ENCODE peak calls at places on chromosome 9, in six cellular contexts. E is heart left ventricle, N is fibroblast of pulmonary artery, B is astrocyte of the cerebellum, Y is lower leg skin, C is cardiac fibroblast. W is an unnamed sample.

GRCh38 chr9:129910628-129911567 is 75.6 kb downstream of the USP20 start:
- DNase-seq in E (no peak), N (peak), B (peak), Y (no peak), C (peak), W (peak)

GRCh38 chr9:88976186-88976887 is 14.9 kb upstream of the S1PR3 start:
- DNase-seq in E (peak), N (no peak), B (no peak), Y (no peak), C (no peak), W (no peak)

GRCh38 chr9:114434878-114435311 is 47.1 kb upstream of the AKNA start:
- DNase-seq in E (no peak), N (peak), B (peak), Y (no peak), C (peak), W (no peak)

GRCh38 chr9:74147906-74148305 is 349.2 kb upstream of the RORB start:
- DNase-seq in E (no peak), N (no peak), B (peak), Y (no peak), C (no peak), W (no peak)

GRCh38 chr9:95880011-95880690 is 4.7 kb downstream of the ERCC6L2 start:
- DNase-seq in E (no peak), N (peak), B (peak), Y (no peak), C (peak), W (no peak)

GRCh38 chr9:16824545-16825041 is 45.9 kb downstream of the BNC2 start:
- DNase-seq in E (no peak), N (peak), B (no peak), Y (peak), C (peak), W (no peak)

GRCh38 chr9:123322771-123323481 is 33.1 kb upstream of the CRB2 start:
- DNase-seq in E (no peak), N (no peak), B (no peak), Y (no peak), C (no peak), W (no peak)

GRCh38 chr9:36007309-36007708 is 29.4 kb upstream of the RECK start:
- DNase-seq in E (no peak), N (no peak), B (no peak), Y (no peak), C (no peak), W (no peak)

GRCh38 chr9:130672933-130673615 is 8.7 kb downstream of the PRDM12 start:
- DNase-seq in E (no peak), N (no peak), B (no peak), Y (no peak), C (no peak), W (no peak)

GRCh38 chr9:136438548-136438908 is 1.1 kb downstream of the INPP5E start:
- DNase-seq in E (no peak), N (no peak), B (no peak), Y (no peak), C (no peak), W (no peak)

GRCh38 chr9:21255538-21256212 is 15.9 kb upstream of the IFNA14 start:
- DNase-seq in E (no peak), N (no peak), B (no peak), Y (no peak), C (no peak), W (no peak)

GRCh38 chr9:2053883-2054845 is 39.0 kb downstream of the SMARCA2 start:
- DNase-seq in E (no peak), N (peak), B (peak), Y (peak), C (peak), W (peak)

GRCh38 chr9:97906236-97906831 is 16.0 kb downstream of the TRMO start:
- DNase-seq in E (peak), N (no peak), B (no peak), Y (no peak), C (peak), W (no peak)

GRCh38 chr9:110266786-110267185 is 10.5 kb upstream of the TXN start:
- DNase-seq in E (no peak), N (no peak), B (no peak), Y (no peak), C (no peak), W (no peak)

GRCh38 chr9:123395276-123396006 is 39.4 kb downstream of the CRB2 start:
- DNase-seq in E (no peak), N (no peak), B (no peak), Y (no peak), C (no peak), W (no peak)

GRCh38 chr9:69028754-69029153 is 6.8 kb upstream of the FXN start:
- DNase-seq in E (no peak), N (no peak), B (no peak), Y (no peak), C (no peak), W (no peak)

GRCh38 chr9:79572891-79573696 is 1.3 kb downstream of the TLE4 start:
- DNase-seq in E (peak), N (no peak), B (no peak), Y (peak), C (peak), W (no peak)

GRCh38 chr9:113350937-113351336 is 1.6 kb downstream of the BSPRY start:
- DNase-seq in E (no peak), N (no peak), B (no peak), Y (no peak), C (no peak), W (no peak)

GRCh38 chr9:31839273-31839672 is 545.2 kb upstream of the ACO1 start:
- DNase-seq in E (no peak), N (peak), B (peak), Y (no peak), C (no peak), W (no peak)

GRCh38 chr9:95834281-95834907 is 41.1 kb upstream of the ERCC6L2 start:
- DNase-seq in E (no peak), N (peak), B (peak), Y (no peak), C (peak), W (no peak)

GRCh38 chr9:5566054-5566618 is 55.8 kb downstream of the PDCD1LG2 start:
- DNase-seq in E (no peak), N (no peak), B (no peak), Y (peak), C (no peak), W (peak)

GRCh38 chr9:79193001-79193400 is 378.8 kb upstream of the TLE4 start:
- DNase-seq in E (no peak), N (peak), B (peak), Y (no peak), C (peak), W (no peak)

GRCh38 chr9:34988218-34989055 is 1.1 kb upstream of the DNAJB5 start:
- DNase-seq in E (peak), N (no peak), B (no peak), Y (no peak), C (no peak), W (no peak)

GRCh38 chr9:4704129-4704528 is 24.8 kb downstream of the CDC37L1 start:
- DNase-seq in E (no peak), N (no peak), B (no peak), Y (no peak), C (no peak), W (no peak)

GRCh38 chr9:36036253-36036779 is 397 bp upstream of the RECK start:
- DNase-seq in E (no peak), N (no peak), B (no peak), Y (no peak), C (no peak), W (no peak)

GRCh38 chr9:136345281-136346156 is 18.0 kb downstream of the DNLZ start:
- DNase-seq in E (peak), N (peak), B (no peak), Y (no peak), C (peak), W (no peak)

GRCh38 chr9:20985851-20986600 is 45.4 kb downstream of the HACD4 start:
- DNase-seq in E (no peak), N (no peak), B (no peak), Y (no peak), C (no peak), W (no peak)

GRCh38 chr9:3181049-3181953 is 337.4 kb upstream of the PUM3 start:
- DNase-seq in E (no peak), N (peak), B (peak), Y (no peak), C (no peak), W (no peak)

GRCh38 chr9:108775901-108776306 is 79.9 kb downstream of the ACTL7B start:
- DNase-seq in E (no peak), N (no peak), B (no peak), Y (no peak), C (peak), W (no peak)

GRCh38 chr9:115615821-115616665 is 498.1 kb upstream of the TNC start:
- DNase-seq in E (no peak), N (peak), B (peak), Y (no peak), C (peak), W (peak)

GRCh38 chr9:109411818-109412352 is 86.2 kb downstream of the PTPN3 start:
- DNase-seq in E (no peak), N (peak), B (peak), Y (no peak), C (peak), W (no peak)

GRCh38 chr9:87528969-87529368 is 31.3 kb downstream of the DAPK1 start:
- DNase-seq in E (no peak), N (no peak), B (no peak), Y (no peak), C (no peak), W (no peak)

GRCh38 chr9:121568101-121568460 is 68.4 kb upstream of the GGTA1 start:
- DNase-seq in E (peak), N (no peak), B (no peak), Y (no peak), C (no peak), W (no peak)

GRCh38 chr9:121566401-121567141 is 66.9 kb upstream of the GGTA1 start:
- DNase-seq in E (peak), N (peak), B (no peak), Y (no peak), C (peak), W (no peak)

GRCh38 chr9:121569266-121569648 is 69.6 kb upstream of the GGTA1 start:
- DNase-seq in E (no peak), N (no peak), B (no peak), Y (no peak), C (no peak), W (no peak)

GRCh38 chr9:121568541-121569265 is 69.1 kb upstream of the GGTA1 start:
- DNase-seq in E (peak), N (peak), B (no peak), Y (no peak), C (no peak), W (no peak)

GRCh38 chr9:121567142-121568100 is 67.8 kb upstream of the GGTA1 start:
- DNase-seq in E (no peak), N (peak), B (no peak), Y (no peak), C (no peak), W (no peak)
- H3K4me3 ChIP-seq in E (peak), N (peak), B (peak), Y (no peak), C (peak), W (no peak)

GRCh38 chr9:38066907-38067610 is 2.0 kb downstream of the SHB start:
- DNase-seq in E (peak), N (peak), B (no peak), Y (peak), C (peak), W (no peak)

GRCh38 chr9:38068616-38068865 is 486 bp downstream of the SHB start:
- DNase-seq in E (no peak), N (peak), B (no peak), Y (no peak), C (peak), W (no peak)

GRCh38 chr9:38067892-38068615 is 973 bp downstream of the SHB start:
- DNase-seq in E (no peak), N (no peak), B (no peak), Y (no peak), C (no peak), W (no peak)

GRCh38 chr9:38067611-38067891 is 1.5 kb downstream of the SHB start:
- DNase-seq in E (peak), N (no peak), B (no peak), Y (no peak), C (no peak), W (no peak)

GRCh38 chr9:38068866-38069628 is at the start of gene SHB:
- DNase-seq in E (peak), N (peak), B (no peak), Y (peak), C (peak), W (no peak)
- TF ChIP-seq CTCF in E (peak), N (no peak), B (no peak), Y (no peak), C (no peak), W (no peak)

DNA sequence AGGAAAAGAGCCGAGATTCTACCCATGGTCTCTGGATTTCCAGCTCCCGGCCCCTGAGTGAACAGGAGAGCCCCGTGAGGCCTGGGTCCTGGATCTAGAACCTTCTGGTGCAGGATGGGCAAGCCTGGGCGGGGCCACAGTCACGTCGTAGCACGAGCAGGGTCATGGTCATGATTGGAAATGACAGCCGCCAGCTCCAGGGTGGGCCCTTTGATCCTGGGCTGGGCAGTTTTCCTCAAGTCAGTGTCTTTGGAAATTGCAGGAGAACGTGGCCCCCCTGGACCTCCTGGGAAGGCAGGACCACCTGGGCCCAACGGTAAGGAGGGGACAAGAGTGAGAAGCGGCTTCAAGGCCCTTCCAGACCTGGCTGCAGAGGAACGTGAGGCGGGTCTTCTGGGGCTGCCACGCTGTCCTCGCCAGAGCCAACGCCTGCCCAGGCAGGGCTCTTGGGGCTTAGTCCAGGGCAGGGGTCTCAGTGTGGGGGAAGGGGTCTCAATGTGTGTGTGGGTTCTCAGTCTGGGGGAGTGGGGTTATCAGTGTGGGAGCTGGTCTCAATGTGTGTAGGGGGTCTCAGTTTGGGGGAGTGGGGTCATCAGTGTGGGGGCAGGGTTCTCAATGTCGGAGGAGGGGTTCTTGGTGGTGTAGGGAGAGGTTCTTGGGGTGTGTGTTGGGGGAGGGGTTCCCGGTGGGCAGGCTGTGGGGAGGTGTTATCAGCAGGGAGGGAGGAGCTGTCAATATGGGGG is 2.6 kb downstream of the FCN2 start:
- DNase-seq in E (no peak), N (no peak), B (no peak), Y (no peak), C (no peak), W (no peak)
- H3K4me3 ChIP-seq in E (no peak), N (no peak), B (no peak), Y (no peak), C (no peak), W (no peak)

DNA sequence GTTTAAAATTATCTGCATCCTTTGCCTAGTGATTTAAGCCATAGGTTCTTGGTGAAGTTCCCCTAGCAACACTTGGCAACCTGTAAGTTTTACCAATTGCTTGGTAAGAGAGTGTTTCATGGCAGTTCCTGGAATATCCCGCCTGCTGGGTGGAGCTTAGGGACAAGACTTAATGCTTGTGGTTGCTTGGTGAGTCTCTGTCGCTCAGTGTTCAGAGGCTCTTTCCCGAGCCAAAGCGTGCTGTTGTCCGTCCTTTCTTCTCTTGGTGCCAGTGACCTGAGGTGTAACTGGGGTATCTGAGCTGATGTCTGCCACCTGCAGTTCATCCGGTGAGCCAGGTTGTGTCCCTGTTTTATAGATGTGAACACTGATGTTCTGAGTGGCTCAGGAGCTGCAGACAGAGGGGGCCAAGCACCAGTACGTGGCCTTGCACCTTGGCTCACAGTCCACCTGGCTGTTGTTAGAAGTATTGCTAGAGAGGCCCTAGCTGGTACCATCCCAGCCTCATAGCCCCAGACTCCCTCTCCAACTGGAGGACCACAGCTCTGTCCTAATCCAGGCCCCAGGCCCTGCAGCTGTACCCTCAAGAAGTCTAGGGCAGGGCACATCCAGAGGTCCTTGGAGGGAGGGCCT is 16.1 kb downstream of the PHF2 start:
- DNase-seq in E (no peak), N (no peak), B (no peak), Y (no peak), C (peak), W (no peak)
- TF ChIP-seq CTCF in E (no peak), N (peak), B (peak), Y (no peak), C (peak), W (peak)

DNA sequence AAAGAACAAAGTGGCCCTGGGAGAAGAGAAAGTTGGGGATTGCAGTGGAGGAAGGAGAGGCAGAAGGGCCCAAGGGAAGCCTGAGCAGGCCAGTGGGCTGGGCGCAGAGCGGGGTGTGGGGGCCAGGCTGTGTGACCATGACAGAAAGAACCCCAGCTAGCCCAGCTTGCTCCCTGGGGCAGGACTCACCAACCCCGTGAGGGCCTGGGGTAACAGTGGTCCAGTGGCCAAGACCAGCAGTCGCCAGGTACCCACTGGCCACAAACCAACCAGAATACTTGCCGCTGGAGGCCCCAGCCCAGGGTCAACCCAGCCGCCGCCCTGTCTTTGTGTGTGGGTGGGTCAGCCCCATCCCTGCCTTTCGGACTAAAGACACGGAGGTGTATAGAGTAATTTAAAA is 146.5 kb downstream of the CACNA1B start:
- DNase-seq in E (no peak), N (no peak), B (no peak), Y (no peak), C (no peak), W (no peak)
- H3K4me3 ChIP-seq in E (no peak), N (no peak), B (no peak), Y (no peak), C (no peak), W (no peak)

DNA sequence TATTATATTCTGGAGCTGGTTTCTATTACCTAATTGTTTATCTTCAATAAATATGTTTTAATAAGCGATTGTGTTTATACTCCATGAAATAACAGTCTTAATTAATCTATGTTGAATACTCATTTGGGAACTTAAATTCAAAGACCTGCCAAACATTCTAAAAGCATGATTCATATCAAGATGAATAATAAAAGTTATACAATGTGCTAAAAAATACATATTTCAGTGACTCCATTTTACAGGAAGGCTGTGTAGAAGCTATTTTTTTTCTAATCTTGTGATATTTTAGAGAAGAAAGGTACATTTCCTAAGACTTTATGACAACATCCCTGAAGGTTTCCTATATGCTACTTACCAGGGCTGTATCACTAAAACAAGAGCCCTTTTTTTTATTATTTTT is 417.9 kb downstream of the NFIB start:
- DNase-seq in E (no peak), N (peak), B (no peak), Y (no peak), C (no peak), W (no peak)
- TF ChIP-seq CTCF in E (no peak), N (no peak), B (no peak), Y (no peak), C (no peak), W (no peak)

DNA sequence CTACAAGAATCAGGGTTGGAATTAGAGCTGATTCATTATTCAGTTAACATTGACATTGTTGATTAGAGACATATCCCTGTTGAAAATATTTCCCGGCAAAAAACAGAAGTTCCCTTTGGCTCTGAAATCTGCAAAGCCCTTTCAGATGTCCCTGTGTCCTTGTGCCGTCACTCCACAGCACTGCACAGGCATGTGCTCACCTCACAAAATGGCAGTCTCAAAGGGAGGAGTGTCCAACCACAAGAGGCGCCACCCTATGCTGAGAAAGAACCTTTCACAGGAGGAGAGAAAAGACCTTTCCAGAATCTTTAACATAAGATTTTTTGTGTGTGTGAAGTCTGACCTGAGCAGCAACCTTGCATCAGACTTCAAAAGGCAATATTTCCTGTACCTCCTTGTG is 112.8 kb upstream of the PRSS3 start:
- DNase-seq in E (no peak), N (no peak), B (no peak), Y (no peak), C (no peak), W (no peak)
- H3K4me3 ChIP-seq in E (no peak), N (no peak), B (no peak), Y (no peak), C (no peak), W (no peak)

GRCh38 chr9:107478805-107479204 is 10.8 kb downstream of the KLF4 start:
- DNase-seq in E (no peak), N (no peak), B (no peak), Y (no peak), C (no peak), W (no peak)

GRCh38 chr9:107483666-107484065 is 5.9 kb downstream of the KLF4 start:
- DNase-seq in E (no peak), N (no peak), B (no peak), Y (no peak), C (no peak), W (no peak)

GRCh38 chr9:107484117-107484723 is 5.3 kb downstream of the KLF4 start:
- DNase-seq in E (peak), N (peak), B (peak), Y (peak), C (peak), W (no peak)

GRCh38 chr9:107480386-107480789 is 9.2 kb downstream of the KLF4 start:
- DNase-seq in E (no peak), N (peak), B (no peak), Y (peak), C (peak), W (no peak)

GRCh38 chr9:107481035-107481434 is 8.5 kb downstream of the KLF4 start:
- DNase-seq in E (no peak), N (no peak), B (no peak), Y (no peak), C (peak), W (no peak)
- TF ChIP-seq CTCF in E (no peak), N (peak), B (no peak), Y (no peak), C (peak), W (no peak)